ENCODE peak calls at places on chromosomes 7 and 10, in six cellular contexts. B is astrocyte of the cerebellum, S is neural progenitor cell, C is hepatocyte, H is fibroblast of lung, T is GM23338. Y is an unnamed sample.

GRCh38 chr7:158946771-158947170 is 90.4 kb downstream of the DYNC2I1 start:
- DNase-seq in B (no peak), H (no peak), S (no peak), T (no peak), C (no peak), Y (no peak)

GRCh38 chr7:96388620-96389383 is 66.9 kb upstream of the SLC25A13 start:
- DNase-seq in C (peak; percentile 49), B (peak; percentile 53), S (no peak), T (peak; percentile 11), H (peak; percentile 67), Y (peak; percentile 53)

GRCh38 chr10:121734517-121735137 is 136.4 kb upstream of the FGFR2 start:
- DNase-seq in S (peak; percentile 70), C (peak; percentile 45), H (peak; percentile 17), B (no peak), T (peak; percentile 74), Y (peak; percentile 41)

GRCh38 chr7:130143986-130144618 is 61.1 kb downstream of the TMEM209 start:
- DNase-seq in H (no peak), S (no peak), B (no peak), T (no peak), C (peak; percentile 55), Y (no peak)

GRCh38 chr7:55177068-55177530 is 158.3 kb downstream of the EGFR start:
- DNase-seq in S (no peak), T (no peak), B (no peak), H (peak; percentile 40), C (no peak), Y (peak; percentile 33)

GRCh38 chr10:17144757-17145156 is 15.1 kb upstream of the CUBN start:
- DNase-seq in S (no peak), T (no peak), H (peak; percentile 15), B (no peak), C (no peak), Y (peak; percentile 31)

GRCh38 chr7:96977445-96977844 is 27.9 kb upstream of the DLX6 start:
- DNase-seq in C (no peak), H (no peak), T (no peak), B (no peak), S (no peak), Y (no peak)

GRCh38 chr10:12588091-12588850 is 238.9 kb downstream of the CAMK1D start:
- DNase-seq in S (no peak), H (no peak), T (no peak), C (no peak), B (no peak), Y (peak; percentile 68)

GRCh38 chr10:74040200-74041126 is 42.5 kb downstream of the VCL start:
- DNase-seq in B (no peak), S (no peak), H (no peak), T (no peak), C (no peak), Y (no peak)

GRCh38 chr7:44112231-44112996 is 8.3 kb downstream of the AEBP1 start:
- DNase-seq in C (no peak), T (peak; percentile 41), S (no peak), H (no peak), B (no peak), Y (no peak)

GRCh38 chr10:117729156-117729555 is 186.6 kb downstream of the EMX2 start:
- DNase-seq in T (no peak), B (no peak), H (no peak), C (no peak), S (no peak), Y (no peak)

GRCh38 chr7:87505557-87506242 is 30.2 kb upstream of the ABCB4 start:
- DNase-seq in H (no peak), B (no peak), C (no peak), T (no peak), S (no peak), Y (no peak)

GRCh38 chr10:131733596-131733995 is 167.2 kb upstream of the PPP2R2D start:
- DNase-seq in T (no peak), H (no peak), S (no peak), C (no peak), B (no peak), Y (no peak)

GRCh38 chr10:110460111-110460809 is 37.4 kb upstream of the DUSP5 start:
- DNase-seq in B (no peak), S (no peak), T (no peak), C (no peak), H (no peak), Y (no peak)

GRCh38 chr7:130270947-130271790 is 4.5 kb downstream of the CPA2 start:
- DNase-seq in B (no peak), S (no peak), H (no peak), C (no peak), T (no peak), Y (no peak)

GRCh38 chr10:132447446-132448247 is 50.6 kb downstream of the PWWP2B start:
- DNase-seq in H (peak; percentile 71), C (peak; percentile 80), S (peak; percentile 56), T (peak; percentile 66), B (peak; percentile 51), Y (peak; percentile 62)

GRCh38 chr10:69862882-69863530 is 61.3 kb downstream of the COL13A1 start:
- DNase-seq in H (no peak), B (no peak), C (no peak), T (no peak), S (no peak), Y (no peak)

GRCh38 chr10:92436611-92437010 is 137.3 kb downstream of the IDE start:
- DNase-seq in S (no peak), B (no peak), C (no peak), H (no peak), T (no peak), Y (no peak)

GRCh38 chr10:92430103-92430502 is 139.1 kb downstream of the MARCHF5 start:
- DNase-seq in H (no peak), C (no peak), T (no peak), S (no peak), B (no peak), Y (no peak)

GRCh38 chr10:92432596-92432995 is 141.3 kb downstream of the IDE start:
- DNase-seq in H (no peak), S (peak; percentile 7), B (no peak), C (no peak), T (peak; percentile 21), Y (no peak)

GRCh38 chr10:92438220-92438619 is 135.7 kb downstream of the IDE start:
- DNase-seq in T (no peak), H (no peak), C (no peak), S (no peak), B (no peak), Y (no peak)

DNA sequence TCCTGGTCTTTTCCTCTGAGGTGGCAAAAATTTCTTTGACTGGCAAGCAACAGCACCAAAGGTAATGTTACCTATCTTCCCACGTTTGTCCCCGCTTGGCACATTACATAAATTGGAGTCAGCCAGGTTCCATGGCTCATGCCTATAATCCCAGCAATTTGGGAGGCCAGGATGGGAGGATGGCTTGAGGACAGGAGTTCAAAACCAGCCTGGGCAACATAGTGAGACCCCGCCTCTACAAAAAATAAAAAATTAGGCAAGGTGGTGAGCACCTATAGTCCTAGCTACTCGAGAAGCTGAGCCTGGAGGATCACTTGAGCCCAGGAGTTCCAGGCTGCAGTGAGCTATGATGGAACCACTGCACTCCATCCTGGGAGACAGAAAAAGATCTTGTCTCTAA is 139.5 kb downstream of the IDE start:
- DNase-seq in C (no peak), B (no peak), T (no peak), H (no peak), S (no peak), Y (no peak)
- H3K4me3 ChIP-seq in C (no peak overlapping the region), B (no peak overlapping the region), T (no peak overlapping the region), H (no peak overlapping the region), S (no peak overlapping the region), Y (no peak overlapping the region)

GRCh38 chr7:132755538-132756481 is 179.5 kb upstream of the PLXNA4 start:
- DNase-seq in T (no peak), S (no peak), C (no peak), B (no peak), H (no peak), Y (peak; percentile 39)
- TF ChIP-seq CTCF in T (no peak), S (no peak), C (no peak), B (no peak), H (no peak), Y (no peak)

GRCh38 chr7:47636693-47637175 is 54.8 kb upstream of the TNS3 start:
- DNase-seq in S (no peak), H (no peak), T (no peak), B (no peak), C (peak; percentile 15), Y (no peak)
- H3K4me3 ChIP-seq in S (no peak overlapping the region), H (no peak overlapping the region), T (no peak overlapping the region), B (no peak overlapping the region), C (no peak overlapping the region), Y (no peak overlapping the region)

GRCh38 chr10:49001402-49001801 is 61.8 kb upstream of the LRRC18 start:
- DNase-seq in B (no peak), C (peak; percentile 48), H (no peak), T (peak; percentile 76), S (peak; percentile 53), Y (no peak)
- TF ChIP-seq CTCF in B (peak; percentile 7), C (peak; percentile 31), H (no peak), T (peak; percentile 67), S (peak; percentile 41), Y (no peak)

GRCh38 chr7:1559626-1560590 is 3.9 kb upstream of the TMEM184A start:
- DNase-seq in S (no peak), H (no peak), B (no peak), C (no peak), T (no peak), Y (no peak)
- H3K4me3 ChIP-seq in S (no peak overlapping the region), H (no peak overlapping the region), B (no peak overlapping the region), C (no peak overlapping the region), T (no peak overlapping the region), Y (no peak overlapping the region)